ENCODE peak calls at places on chromosomes 13 and 19, in ten cellular contexts. One of them, this sample, is unnamed.

GRCh38 chr13:112803422-112803821 is 113.6 kb downstream of the ATP11A start:
- DNase-seq in vagina: no peak
- DNase-seq in PC-9: no peak
- DNase-seq in CD8-positive, alpha-beta memory T cell: no peak
- DNase-seq in SJCRH30: no peak
- DNase-seq in PC-3: no peak
- DNase-seq in breast epithelium: no peak
- DNase-seq in effector memory CD4-positive, alpha-beta T cell: no peak
- DNase-seq in cardiac muscle cell: no peak
- DNase-seq in left ventricle myocardium inferior: no peak
- DNase-seq in this sample: no peak

GRCh38 chr19:55024111-55024510 is 14.0 kb downstream of the GP6 start:
- DNase-seq in SJCRH30: no peak
- DNase-seq in PC-9: no peak
- DNase-seq in cardiac muscle cell: no peak
- DNase-seq in PC-3: no peak
- DNase-seq in left ventricle myocardium inferior: no peak
- DNase-seq in CD8-positive, alpha-beta memory T cell: no peak
- DNase-seq in vagina: no peak
- DNase-seq in effector memory CD4-positive, alpha-beta T cell: no peak
- DNase-seq in breast epithelium: no peak
- DNase-seq in this sample: no peak

GRCh38 chr13:68190826-68191225 is 960.7 kb upstream of the PCDH9 start:
- DNase-seq in SJCRH30: no peak
- DNase-seq in breast epithelium: no peak
- DNase-seq in cardiac muscle cell: no peak
- DNase-seq in PC-9: peak
- DNase-seq in PC-3: peak
- DNase-seq in vagina: no peak
- DNase-seq in left ventricle myocardium inferior: no peak
- DNase-seq in CD8-positive, alpha-beta memory T cell: no peak
- DNase-seq in effector memory CD4-positive, alpha-beta T cell: no peak
- DNase-seq in this sample: peak

GRCh38 chr19:14496029-14496848 is at the start of gene GIPC1:
- DNase-seq in SJCRH30: peak
- DNase-seq in vagina: peak
- DNase-seq in PC-9: peak
- DNase-seq in breast epithelium: peak
- DNase-seq in cardiac muscle cell: peak
- DNase-seq in left ventricle myocardium inferior: peak
- DNase-seq in effector memory CD4-positive, alpha-beta T cell: peak
- DNase-seq in PC-3: peak
- DNase-seq in CD8-positive, alpha-beta memory T cell: peak
- DNase-seq in this sample: peak

GRCh38 chr19:13051581-13052165 is 51.0 kb downstream of the LYL1 start:
- DNase-seq in vagina: no peak
- DNase-seq in PC-9: peak
- DNase-seq in SJCRH30: peak
- DNase-seq in effector memory CD4-positive, alpha-beta T cell: no peak
- DNase-seq in left ventricle myocardium inferior: peak
- DNase-seq in PC-3: peak
- DNase-seq in breast epithelium: peak
- DNase-seq in cardiac muscle cell: peak
- DNase-seq in CD8-positive, alpha-beta memory T cell: no peak
- DNase-seq in this sample: no peak

GRCh38 chr13:96214804-96215445 is 125.0 kb downstream of the HS6ST3 start:
- DNase-seq in effector memory CD4-positive, alpha-beta T cell: no peak
- DNase-seq in CD8-positive, alpha-beta memory T cell: no peak
- DNase-seq in breast epithelium: no peak
- DNase-seq in vagina: no peak
- DNase-seq in left ventricle myocardium inferior: no peak
- DNase-seq in PC-9: no peak
- DNase-seq in SJCRH30: no peak
- DNase-seq in cardiac muscle cell: no peak
- DNase-seq in PC-3: no peak
- DNase-seq in this sample: no peak

GRCh38 chr13:48320396-48320790 is 16.8 kb downstream of the RB1 start:
- DNase-seq in PC-9: no peak
- DNase-seq in PC-3: no peak
- DNase-seq in left ventricle myocardium inferior: no peak
- DNase-seq in vagina: no peak
- DNase-seq in breast epithelium: no peak
- DNase-seq in SJCRH30: no peak
- DNase-seq in cardiac muscle cell: no peak
- DNase-seq in effector memory CD4-positive, alpha-beta T cell: no peak
- DNase-seq in CD8-positive, alpha-beta memory T cell: no peak
- DNase-seq in this sample: no peak

GRCh38 chr19:14048439-14049153 is 13.3 kb downstream of the PALM3 start:
- DNase-seq in breast epithelium: no peak
- DNase-seq in SJCRH30: peak
- DNase-seq in left ventricle myocardium inferior: peak
- DNase-seq in vagina: no peak
- DNase-seq in PC-9: peak
- DNase-seq in cardiac muscle cell: peak
- DNase-seq in CD8-positive, alpha-beta memory T cell: peak
- DNase-seq in effector memory CD4-positive, alpha-beta T cell: peak
- DNase-seq in PC-3: peak
- DNase-seq in this sample: no peak

GRCh38 chr19:42121666-42122069 is 10.6 kb downstream of the POU2F2 start:
- DNase-seq in left ventricle myocardium inferior: peak
- DNase-seq in SJCRH30: peak
- DNase-seq in effector memory CD4-positive, alpha-beta T cell: peak
- DNase-seq in PC-9: peak
- DNase-seq in PC-3: peak
- DNase-seq in vagina: no peak
- DNase-seq in breast epithelium: no peak
- DNase-seq in cardiac muscle cell: no peak
- DNase-seq in CD8-positive, alpha-beta memory T cell: peak
- DNase-seq in this sample: peak

GRCh38 chr19:42441047-42441440 is 1.7 kb downstream of the CXCL17 start:
- DNase-seq in PC-9: peak
- DNase-seq in left ventricle myocardium inferior: no peak
- DNase-seq in effector memory CD4-positive, alpha-beta T cell: no peak
- DNase-seq in breast epithelium: no peak
- DNase-seq in PC-3: peak
- DNase-seq in SJCRH30: no peak
- DNase-seq in vagina: no peak
- DNase-seq in CD8-positive, alpha-beta memory T cell: no peak
- DNase-seq in cardiac muscle cell: no peak
- DNase-seq in this sample: no peak

GRCh38 chr13:43284162-43284561 is 260.8 kb downstream of the DNAJC15 start:
- DNase-seq in cardiac muscle cell: no peak
- DNase-seq in CD8-positive, alpha-beta memory T cell: no peak
- DNase-seq in PC-9: no peak
- DNase-seq in left ventricle myocardium inferior: no peak
- DNase-seq in SJCRH30: no peak
- DNase-seq in breast epithelium: no peak
- DNase-seq in effector memory CD4-positive, alpha-beta T cell: no peak
- DNase-seq in PC-3: peak
- DNase-seq in vagina: no peak
- DNase-seq in this sample: peak

GRCh38 chr13:106083620-106084350 is 451.7 kb downstream of the EFNB2 start:
- DNase-seq in vagina: no peak
- DNase-seq in PC-9: peak
- DNase-seq in CD8-positive, alpha-beta memory T cell: no peak
- DNase-seq in left ventricle myocardium inferior: no peak
- DNase-seq in breast epithelium: no peak
- DNase-seq in SJCRH30: peak
- DNase-seq in effector memory CD4-positive, alpha-beta T cell: no peak
- DNase-seq in PC-3: peak
- DNase-seq in cardiac muscle cell: peak
- DNase-seq in this sample: peak

GRCh38 chr19:29671393-29672076 is 6.3 kb downstream of the PLEKHF1 start:
- DNase-seq in PC-9: peak
- DNase-seq in PC-3: peak
- DNase-seq in vagina: no peak
- DNase-seq in SJCRH30: peak
- DNase-seq in left ventricle myocardium inferior: peak
- DNase-seq in effector memory CD4-positive, alpha-beta T cell: peak
- DNase-seq in cardiac muscle cell: no peak
- DNase-seq in CD8-positive, alpha-beta memory T cell: peak
- DNase-seq in breast epithelium: peak
- DNase-seq in this sample: peak

GRCh38 chr19:29672319-29672932 is 7.2 kb downstream of the PLEKHF1 start:
- DNase-seq in SJCRH30: no peak
- DNase-seq in cardiac muscle cell: no peak
- DNase-seq in breast epithelium: peak
- DNase-seq in PC-3: no peak
- DNase-seq in left ventricle myocardium inferior: no peak
- DNase-seq in vagina: no peak
- DNase-seq in effector memory CD4-positive, alpha-beta T cell: no peak
- DNase-seq in PC-9: no peak
- DNase-seq in CD8-positive, alpha-beta memory T cell: no peak
- DNase-seq in this sample: no peak

GRCh38 chr19:29673451-29674371 is 8.4 kb downstream of the PLEKHF1 start:
- DNase-seq in PC-9: no peak
- DNase-seq in CD8-positive, alpha-beta memory T cell: no peak
- DNase-seq in cardiac muscle cell: no peak
- DNase-seq in breast epithelium: peak
- DNase-seq in SJCRH30: no peak
- DNase-seq in left ventricle myocardium inferior: no peak
- DNase-seq in vagina: no peak
- DNase-seq in effector memory CD4-positive, alpha-beta T cell: no peak
- DNase-seq in PC-3: no peak
- DNase-seq in this sample: no peak

GRCh38 chr19:29674374-29675119 is 9.3 kb downstream of the PLEKHF1 start:
- DNase-seq in CD8-positive, alpha-beta memory T cell: no peak
- DNase-seq in SJCRH30: no peak
- DNase-seq in effector memory CD4-positive, alpha-beta T cell: no peak
- DNase-seq in breast epithelium: peak
- DNase-seq in cardiac muscle cell: no peak
- DNase-seq in left ventricle myocardium inferior: no peak
- DNase-seq in vagina: no peak
- DNase-seq in PC-3: no peak
- DNase-seq in PC-9: no peak
- DNase-seq in this sample: no peak

DNA sequence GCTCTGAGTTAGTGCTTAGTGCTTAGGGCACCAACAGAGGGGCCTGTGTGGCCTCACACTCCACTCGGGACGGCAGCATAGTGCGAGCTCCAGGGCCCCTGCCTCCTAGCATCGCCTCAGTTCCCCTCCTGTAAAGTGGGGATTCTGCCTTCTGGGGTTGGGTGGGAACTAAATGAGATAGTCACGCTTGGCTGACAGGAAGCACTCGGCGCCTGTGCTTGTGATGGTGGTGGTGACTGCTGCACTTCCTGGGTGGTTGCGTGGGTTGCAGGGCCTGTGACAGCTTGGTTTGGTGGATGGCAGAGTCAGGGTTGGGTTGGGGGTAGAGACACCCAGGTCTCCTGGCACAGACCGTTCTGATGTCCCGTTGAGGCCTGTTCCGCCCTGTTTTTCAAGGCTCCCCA is 7.7 kb downstream of the PLEKHF1 start:
- DNase-seq in PC-3: no peak
- DNase-seq in left ventricle myocardium inferior: no peak
- DNase-seq in cardiac muscle cell: no peak
- DNase-seq in breast epithelium: peak
- DNase-seq in PC-9: no peak
- DNase-seq in effector memory CD4-positive, alpha-beta T cell: peak
- DNase-seq in vagina: peak
- DNase-seq in CD8-positive, alpha-beta memory T cell: peak
- DNase-seq in SJCRH30: no peak
- DNase-seq in this sample: no peak
- H3K27ac ChIP-seq in PC-3: no peak
- H3K27ac ChIP-seq in left ventricle myocardium inferior: peak
- H3K27ac ChIP-seq in cardiac muscle cell: no peak
- H3K27ac ChIP-seq in breast epithelium: peak
- H3K27ac ChIP-seq in PC-9: no peak
- H3K27ac ChIP-seq in effector memory CD4-positive, alpha-beta T cell: peak
- H3K27ac ChIP-seq in vagina: peak
- H3K27ac ChIP-seq in CD8-positive, alpha-beta memory T cell: peak
- H3K27ac ChIP-seq in SJCRH30: no peak
- H3K27ac ChIP-seq in this sample: no peak

DNA sequence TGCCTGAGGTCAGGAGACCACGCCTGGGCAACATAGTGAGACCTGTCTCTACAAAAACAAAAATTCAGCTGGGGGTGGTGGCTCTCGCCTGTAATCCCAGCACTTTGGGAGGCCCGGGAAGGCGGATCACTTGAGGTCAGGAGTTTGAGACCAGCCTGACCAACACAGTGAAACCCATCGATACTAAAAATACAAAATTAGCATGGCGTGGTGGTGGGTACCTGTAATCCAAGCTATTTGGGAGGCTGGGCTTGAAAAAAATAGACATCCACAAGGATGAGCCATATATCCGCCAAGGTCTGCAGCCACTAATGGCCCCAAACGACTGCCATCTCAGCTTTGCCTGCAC is 3.1 kb downstream of the RPS16 start:
- DNase-seq in vagina: no peak
- DNase-seq in effector memory CD4-positive, alpha-beta T cell: no peak
- DNase-seq in left ventricle myocardium inferior: no peak
- DNase-seq in cardiac muscle cell: no peak
- DNase-seq in PC-3: no peak
- DNase-seq in SJCRH30: no peak
- DNase-seq in PC-9: no peak
- DNase-seq in CD8-positive, alpha-beta memory T cell: no peak
- DNase-seq in breast epithelium: no peak
- DNase-seq in this sample: no peak
- H3K27ac ChIP-seq in vagina: no peak
- H3K27ac ChIP-seq in effector memory CD4-positive, alpha-beta T cell: no peak
- H3K27ac ChIP-seq in left ventricle myocardium inferior: no peak
- H3K27ac ChIP-seq in cardiac muscle cell: no peak
- H3K27ac ChIP-seq in PC-3: peak
- H3K27ac ChIP-seq in SJCRH30: no peak
- H3K27ac ChIP-seq in PC-9: peak
- H3K27ac ChIP-seq in CD8-positive, alpha-beta memory T cell: no peak
- H3K27ac ChIP-seq in breast epithelium: no peak
- H3K27ac ChIP-seq in this sample: no peak

DNA sequence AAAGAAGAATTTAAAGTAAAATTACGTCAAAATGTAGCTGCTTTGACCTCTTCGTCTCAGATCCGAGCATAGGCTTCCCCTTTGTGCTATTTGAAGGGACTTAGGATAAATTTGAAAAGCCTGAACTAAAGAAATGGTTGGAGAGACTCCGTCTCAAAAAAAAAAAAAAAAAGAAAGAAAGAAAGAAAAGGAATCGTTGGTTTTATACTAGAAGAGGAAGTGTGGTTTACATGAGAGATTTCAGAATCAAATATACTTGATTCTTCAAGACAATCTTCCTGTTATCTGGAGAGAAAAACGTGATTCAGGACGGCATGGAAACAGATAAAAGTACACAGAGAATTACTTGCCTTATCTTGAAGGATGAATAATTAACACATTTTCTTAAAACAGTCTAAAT is 474 bp upstream of the ZNF780B start:
- DNase-seq in left ventricle myocardium inferior: no peak
- DNase-seq in PC-3: no peak
- DNase-seq in PC-9: no peak
- DNase-seq in SJCRH30: peak
- DNase-seq in effector memory CD4-positive, alpha-beta T cell: no peak
- DNase-seq in breast epithelium: no peak
- DNase-seq in cardiac muscle cell: peak
- DNase-seq in CD8-positive, alpha-beta memory T cell: no peak
- DNase-seq in vagina: no peak
- DNase-seq in this sample: no peak
- H3K27ac ChIP-seq in left ventricle myocardium inferior: peak
- H3K27ac ChIP-seq in PC-3: no peak
- H3K27ac ChIP-seq in PC-9: no peak
- H3K27ac ChIP-seq in SJCRH30: peak
- H3K27ac ChIP-seq in effector memory CD4-positive, alpha-beta T cell: peak
- H3K27ac ChIP-seq in breast epithelium: no peak
- H3K27ac ChIP-seq in cardiac muscle cell: peak
- H3K27ac ChIP-seq in CD8-positive, alpha-beta memory T cell: peak
- H3K27ac ChIP-seq in vagina: peak
- H3K27ac ChIP-seq in this sample: no peak

GRCh38 chr19:6271251-6271650 is 8.5 kb downstream of the MLLT1 start:
- DNase-seq in PC-9: no peak
- DNase-seq in PC-3: no peak
- DNase-seq in cardiac muscle cell: peak
- DNase-seq in CD8-positive, alpha-beta memory T cell: no peak
- DNase-seq in vagina: no peak
- DNase-seq in breast epithelium: no peak
- DNase-seq in SJCRH30: no peak
- DNase-seq in left ventricle myocardium inferior: no peak
- DNase-seq in effector memory CD4-positive, alpha-beta T cell: no peak
- DNase-seq in this sample: no peak
- H3K27ac ChIP-seq in PC-9: no peak
- H3K27ac ChIP-seq in PC-3: peak
- H3K27ac ChIP-seq in cardiac muscle cell: peak
- H3K27ac ChIP-seq in CD8-positive, alpha-beta memory T cell: no peak
- H3K27ac ChIP-seq in vagina: peak
- H3K27ac ChIP-seq in breast epithelium: peak
- H3K27ac ChIP-seq in SJCRH30: no peak
- H3K27ac ChIP-seq in left ventricle myocardium inferior: peak
- H3K27ac ChIP-seq in effector memory CD4-positive, alpha-beta T cell: no peak
- H3K27ac ChIP-seq in this sample: no peak

This sample was measured in foreskin keratinocyte.